ENCODE peak calls at places on chromosomes 3 and 15, in seven cellular contexts. K is lung microvascular endothelial cell; T is NCI-H1417; E is activated naive CD4-positive, alpha-beta T cell treated with anti-CD3 and anti-CD28 coated beads, Interleukin-2, amount 10 ng/mL, durations not matched to agents 7 days and 5 days; X is hepatocyte; I is endodermal cell; O is NCI-H345. M is an unnamed sample.

GRCh38 chr3:158313344-158313927 is 203.5 kb downstream of the RSRC1 start:
- DNase-seq in T (peak; percentile 80), I (no peak), E (no peak), O (peak; percentile 20), K (peak; percentile 58), X (peak; percentile 43), M (peak; percentile 5)

GRCh38 chr15:89851665-89852341 is 37.2 kb upstream of the ANPEP start:
- DNase-seq in T (no peak), E (no peak), X (no peak), I (no peak), K (peak; percentile 47), O (no peak), M (no peak)

GRCh38 chr3:29141197-29141911 is 139.5 kb upstream of the RBMS3 start:
- DNase-seq in K (no peak), E (no peak), X (no peak), I (no peak), T (no peak), O (no peak), M (no peak)

GRCh38 chr3:39505866-39506738 is 38.6 kb downstream of the MOBP start:
- DNase-seq in O (no peak), X (no peak), K (peak; percentile 66), T (no peak), I (peak; percentile 80), E (no peak), M (no peak)

GRCh38 chr3:197901626-197902025 is 48.4 kb upstream of the RPL35A start:
- DNase-seq in I (no peak), X (no peak), O (no peak), K (no peak), T (no peak), E (no peak), M (no peak)

GRCh38 chr3:157502916-157503620 is at the start of gene VEPH1:
- DNase-seq in I (peak; percentile 71), K (peak; percentile 73), T (no peak), O (no peak), X (peak; percentile 58), E (no peak), M (no peak)

GRCh38 chr15:74400915-74401757 is 32.6 kb downstream of the SEMA7A start:
- DNase-seq in T (no peak), O (no peak), K (no peak), E (peak; percentile 43), I (no peak), X (no peak), M (no peak)

GRCh38 chr3:187136936-187137335 is 2.4 kb downstream of the RPL39L start:
- DNase-seq in T (no peak), O (no peak), K (peak; percentile 44), X (no peak), E (no peak), I (no peak), M (no peak)

GRCh38 chr3:45819543-45819942 is 22.4 kb downstream of the LZTFL1 start:
- DNase-seq in O (no peak), K (no peak), X (no peak), E (no peak), I (no peak), T (no peak), M (no peak)

GRCh38 chr3:127015282-127016042 is 32.5 kb downstream of the PLXNA1 start:
- DNase-seq in O (no peak), I (no peak), E (no peak), K (no peak), X (peak; percentile 35), T (peak; percentile 88), M (no peak)

GRCh38 chr15:38635170-38635569 is 70.6 kb upstream of the RASGRP1 start:
- DNase-seq in O (no peak), T (no peak), E (no peak), K (no peak), I (no peak), X (no peak), M (no peak)